ENCODE peak calls at places on chromosomes 5 and 9, in four cellular contexts. L is psoas muscle; I is stimulated activated naive B cell treated with anti-CD40 and anti-IgM and Interleukin-4, amounts not matched to agents 10 μg/mL and 1 μg/mL and 100 μg/mL, for 72 hours; S is stimulated activated CD8-positive, alpha-beta memory T cell treated with anti-CD3 and anti-CD28 coated beads, Interleukin-15, amount 100 ng/mL, for 1 hour. Y is an unnamed sample.

GRCh38 chr9:120868339-120868675 is 8.7 kb downstream of the PHF19 start:
- DNase-seq in L (no peak), I (no peak), S (no peak), Y (no peak)

GRCh38 chr9:128434340-128434739 is 13.7 kb downstream of the CERCAM start:
- DNase-seq in L (no peak), I (no peak), S (no peak), Y (no peak)

GRCh38 chr5:96081276-96081858 is 119.7 kb upstream of the ELL2 start:
- DNase-seq in L (no peak), I (no peak), S (no peak), Y (no peak)

GRCh38 chr5:56328753-56329560 is 95.8 kb upstream of the ANKRD55 start:
- DNase-seq in L (no peak), I (peak), S (no peak), Y (no peak)

GRCh38 chr9:93218161-93218560 is 34.2 kb downstream of the WNK2 start:
- DNase-seq in L (peak), I (no peak), S (no peak), Y (no peak)

GRCh38 chr5:1446602-1447343 is 1.5 kb upstream of the SLC6A3 start:
- DNase-seq in L (peak), I (no peak), S (no peak), Y (no peak)

GRCh38 chr9:129944501-129945116 is 98.4 kb downstream of the FNBP1 start:
- DNase-seq in L (no peak), I (no peak), S (peak), Y (no peak)

GRCh38 chr9:18601956-18602355 is 128.0 kb downstream of the ADAMTSL1 start:
- DNase-seq in L (no peak), I (no peak), S (no peak), Y (no peak)

GRCh38 chr5:33457817-33458216 is 17.1 kb downstream of the TARS1 start:
- DNase-seq in L (no peak), I (no peak), S (no peak), Y (no peak)

GRCh38 chr5:134564396-134564795 is 38.9 kb downstream of the JADE2 start:
- DNase-seq in L (no peak), I (no peak), S (no peak), Y (no peak)

GRCh38 chr5:143397302-143398052 is 6.0 kb downstream of the NR3C1 start:
- DNase-seq in L (no peak), I (no peak), S (no peak), Y (no peak)

GRCh38 chr5:88555658-88556057 is 287.0 kb upstream of the TMEM161B start:
- DNase-seq in L (no peak), I (no peak), S (no peak), Y (peak)